ENCODE peak calls at places on chromosome 7, in five cellular contexts. One of them, this sample, is unnamed.

GRCh38 chr7:125127304-125127703 is 197.7 kb upstream of the POT1 start:
- DNase-seq in mesendoderm: no peak
- DNase-seq in IMR-90: no peak
- DNase-seq in neuronal stem cell: no peak
- DNase-seq in mesenchymal stem cell: no peak
- DNase-seq in this sample: no peak

GRCh38 chr7:4830176-4830575 is 31.7 kb downstream of the PAPOLB start:
- DNase-seq in mesendoderm: peak; percentile 93
- DNase-seq in IMR-90: peak; percentile 57
- DNase-seq in neuronal stem cell: peak; percentile 54
- DNase-seq in mesenchymal stem cell: peak; percentile 64
- DNase-seq in this sample: peak; percentile 88

GRCh38 chr7:326845-327304 is 36.9 kb downstream of the FOXL3 start:
- DNase-seq in mesendoderm: no peak
- DNase-seq in IMR-90: peak; percentile 20
- DNase-seq in neuronal stem cell: no peak
- DNase-seq in mesenchymal stem cell: no peak
- DNase-seq in this sample: no peak

GRCh38 chr7:77653572-77653971 is 42.7 kb upstream of the RSBN1L start:
- DNase-seq in mesendoderm: no peak
- DNase-seq in IMR-90: no peak
- DNase-seq in neuronal stem cell: no peak
- DNase-seq in mesenchymal stem cell: no peak
- DNase-seq in this sample: no peak

GRCh38 chr7:75915416-75916156 is 631 bp downstream of the POR start:
- DNase-seq in mesendoderm: no peak
- DNase-seq in IMR-90: peak; percentile 22
- DNase-seq in neuronal stem cell: no peak
- DNase-seq in mesenchymal stem cell: peak; percentile 51
- DNase-seq in this sample: no peak

GRCh38 chr7:103766630-103767029 is 222.8 kb downstream of the RELN start:
- DNase-seq in mesendoderm: no peak
- DNase-seq in IMR-90: no peak
- DNase-seq in neuronal stem cell: no peak
- DNase-seq in mesenchymal stem cell: no peak
- DNase-seq in this sample: no peak

GRCh38 chr7:134827889-134828288 is 48.5 kb downstream of the CALD1 start:
- DNase-seq in mesendoderm: no peak
- DNase-seq in IMR-90: peak; percentile 84
- DNase-seq in neuronal stem cell: no peak
- DNase-seq in mesenchymal stem cell: peak; percentile 75
- DNase-seq in this sample: no peak

GRCh38 chr7:46569117-46569433 is 648.0 kb upstream of the IGFBP3 start:
- DNase-seq in mesendoderm: peak; percentile 65
- DNase-seq in IMR-90: no peak
- DNase-seq in neuronal stem cell: no peak
- DNase-seq in mesenchymal stem cell: peak; percentile 26
- DNase-seq in this sample: no peak

GRCh38 chr7:137838706-137839315 is 8.0 kb downstream of the DGKI start:
- DNase-seq in mesendoderm: no peak
- DNase-seq in IMR-90: no peak
- DNase-seq in neuronal stem cell: no peak
- DNase-seq in mesenchymal stem cell: no peak
- DNase-seq in this sample: no peak

GRCh38 chr7:68461430-68461829 is 1136.8 kb upstream of the AUTS2 start:
- DNase-seq in mesendoderm: no peak
- DNase-seq in IMR-90: no peak
- DNase-seq in neuronal stem cell: no peak
- DNase-seq in mesenchymal stem cell: no peak
- DNase-seq in this sample: no peak

GRCh38 chr7:37212051-37212450 is 236.6 kb downstream of the ELMO1 start:
- DNase-seq in mesendoderm: no peak
- DNase-seq in IMR-90: no peak
- DNase-seq in neuronal stem cell: no peak
- DNase-seq in mesenchymal stem cell: no peak
- DNase-seq in this sample: no peak

GRCh38 chr7:16702433-16702832 is 51.1 kb upstream of the TSPAN13 start:
- DNase-seq in mesendoderm: peak; percentile 12
- DNase-seq in IMR-90: no peak
- DNase-seq in neuronal stem cell: no peak
- DNase-seq in mesenchymal stem cell: no peak
- DNase-seq in this sample: no peak

GRCh38 chr7:82288769-82289535 is 154.6 kb downstream of the CACNA2D1 start:
- DNase-seq in mesendoderm: no peak
- DNase-seq in IMR-90: no peak
- DNase-seq in neuronal stem cell: no peak
- DNase-seq in mesenchymal stem cell: no peak
- DNase-seq in this sample: no peak

GRCh38 chr7:1868400-1869165 is 198.5 kb downstream of the ELFN1 start:
- DNase-seq in mesendoderm: no peak
- DNase-seq in IMR-90: no peak
- DNase-seq in neuronal stem cell: no peak
- DNase-seq in mesenchymal stem cell: no peak
- DNase-seq in this sample: no peak

GRCh38 chr7:111107576-111107975 is 16.6 kb downstream of the LRRN3 start:
- DNase-seq in mesendoderm: no peak
- DNase-seq in IMR-90: peak; percentile 33
- DNase-seq in neuronal stem cell: no peak
- DNase-seq in mesenchymal stem cell: peak; percentile 5
- DNase-seq in this sample: no peak

GRCh38 chr7:465710-466400 is 53.8 kb downstream of the PDGFA start:
- DNase-seq in mesendoderm: peak; percentile 32
- DNase-seq in IMR-90: no peak
- DNase-seq in neuronal stem cell: no peak
- DNase-seq in mesenchymal stem cell: peak; percentile 27
- DNase-seq in this sample: no peak

GRCh38 chr7:143384741-143385631 is 3.8 kb downstream of the ZYX start:
- DNase-seq in mesendoderm: no peak
- DNase-seq in IMR-90: no peak
- DNase-seq in neuronal stem cell: no peak
- DNase-seq in mesenchymal stem cell: no peak
- DNase-seq in this sample: peak; percentile 31

GRCh38 chr7:5643280-5643679 is 138.2 kb downstream of the RNF216 start:
- DNase-seq in mesendoderm: peak; percentile 82
- DNase-seq in IMR-90: no peak
- DNase-seq in neuronal stem cell: no peak
- DNase-seq in mesenchymal stem cell: peak; percentile 62
- DNase-seq in this sample: peak; percentile 63

GRCh38 chr7:111264111-111264868 is 173.4 kb downstream of the LRRN3 start:
- DNase-seq in mesendoderm: no peak
- DNase-seq in IMR-90: no peak
- DNase-seq in neuronal stem cell: no peak
- DNase-seq in mesenchymal stem cell: no peak
- DNase-seq in this sample: no peak

GRCh38 chr7:28163955-28164354 is 16.6 kb downstream of the JAZF1 start:
- DNase-seq in mesendoderm: no peak
- DNase-seq in IMR-90: peak; percentile 91
- DNase-seq in neuronal stem cell: no peak
- DNase-seq in mesenchymal stem cell: peak; percentile 59
- DNase-seq in this sample: no peak

GRCh38 chr7:109836016-109836415 is 1254.9 kb upstream of the LRRN3 start:
- DNase-seq in mesendoderm: no peak
- DNase-seq in IMR-90: no peak
- DNase-seq in neuronal stem cell: no peak
- DNase-seq in mesenchymal stem cell: no peak
- DNase-seq in this sample: no peak

GRCh38 chr7:40887099-40887498 is 752.3 kb downstream of the SUGCT start:
- DNase-seq in mesendoderm: no peak
- DNase-seq in IMR-90: peak; percentile 86
- DNase-seq in neuronal stem cell: no peak
- DNase-seq in mesenchymal stem cell: no peak
- DNase-seq in this sample: no peak

GRCh38 chr7:78635394-78635793 is 818.1 kb downstream of the MAGI2 start:
- DNase-seq in mesendoderm: no peak
- DNase-seq in IMR-90: peak; percentile 7
- DNase-seq in neuronal stem cell: no peak
- DNase-seq in mesenchymal stem cell: no peak
- DNase-seq in this sample: no peak

GRCh38 chr7:38222481-38223096 is 44.5 kb downstream of the STARD3NL start:
- DNase-seq in mesendoderm: peak; percentile 69
- DNase-seq in IMR-90: peak; percentile 62
- DNase-seq in neuronal stem cell: peak; percentile 35
- DNase-seq in mesenchymal stem cell: peak; percentile 63
- DNase-seq in this sample: no peak

GRCh38 chr7:8133955-8134733 is 127.8 kb downstream of the ICA1 start:
- DNase-seq in mesendoderm: no peak
- DNase-seq in IMR-90: no peak
- DNase-seq in neuronal stem cell: no peak
- DNase-seq in mesenchymal stem cell: no peak
- DNase-seq in this sample: no peak

GRCh38 chr7:26397326-26397725 is 105.7 kb downstream of the SNX10 start:
- DNase-seq in mesendoderm: peak; percentile 30
- DNase-seq in IMR-90: no peak
- DNase-seq in neuronal stem cell: no peak
- DNase-seq in mesenchymal stem cell: no peak
- DNase-seq in this sample: no peak

GRCh38 chr7:151859948-151860685 is 16.8 kb downstream of the PRKAG2 start:
- DNase-seq in mesendoderm: no peak
- DNase-seq in IMR-90: no peak
- DNase-seq in neuronal stem cell: no peak
- DNase-seq in mesenchymal stem cell: no peak
- DNase-seq in this sample: no peak

GRCh38 chr7:105878746-105879605 is 2.6 kb upstream of the ATXN7L1 start:
- DNase-seq in mesendoderm: no peak
- DNase-seq in IMR-90: no peak
- DNase-seq in neuronal stem cell: no peak
- DNase-seq in mesenchymal stem cell: no peak
- DNase-seq in this sample: no peak
- H2AK5ac ChIP-seq in mesendoderm: no peak overlapping the region
- H2AK5ac ChIP-seq in IMR-90: no peak overlapping the region
- H2AK5ac ChIP-seq in neuronal stem cell: no peak overlapping the region
- H2AK5ac ChIP-seq in mesenchymal stem cell: no peak overlapping the region
- H2AK5ac ChIP-seq in this sample: no peak overlapping the region

GRCh38 chr7:20219446-20220292 is 2.5 kb upstream of the MACC1 start:
- DNase-seq in mesendoderm: peak; percentile 83
- DNase-seq in IMR-90: peak; percentile 99
- DNase-seq in neuronal stem cell: no peak
- DNase-seq in mesenchymal stem cell: peak; percentile 99
- DNase-seq in this sample: peak; percentile 56
- H2AK5ac ChIP-seq in mesendoderm: peak overlapping the region; percentile 27
- H2AK5ac ChIP-seq in IMR-90: peak overlapping the region; percentile 90
- H2AK5ac ChIP-seq in neuronal stem cell: no peak overlapping the region
- H2AK5ac ChIP-seq in mesenchymal stem cell: peak overlapping the region; percentile 92
- H2AK5ac ChIP-seq in this sample: peak overlapping the region; percentile 26

GRCh38 chr7:44883961-44884360 is 1.4 kb downstream of the PURB start:
- DNase-seq in mesendoderm: no peak
- DNase-seq in IMR-90: no peak
- DNase-seq in neuronal stem cell: no peak
- DNase-seq in mesenchymal stem cell: no peak
- DNase-seq in this sample: no peak

GRCh38 chr7:44887293-44887692 is 2.0 kb upstream of the PURB start:
- DNase-seq in mesendoderm: no peak
- DNase-seq in IMR-90: no peak
- DNase-seq in neuronal stem cell: no peak
- DNase-seq in mesenchymal stem cell: no peak
- DNase-seq in this sample: no peak

GRCh38 chr7:44882899-44883298 is 2.4 kb downstream of the PURB start:
- DNase-seq in mesendoderm: no peak
- DNase-seq in IMR-90: peak; percentile 26
- DNase-seq in neuronal stem cell: no peak
- DNase-seq in mesenchymal stem cell: no peak
- DNase-seq in this sample: no peak

GRCh38 chr7:44885394-44886317 is at the start of gene PURB:
- DNase-seq in mesendoderm: peak; percentile 96
- DNase-seq in IMR-90: peak; percentile 98
- DNase-seq in neuronal stem cell: peak; percentile 93
- DNase-seq in mesenchymal stem cell: peak; percentile 99
- DNase-seq in this sample: peak; percentile 93

GRCh38 chr7:44884553-44885393 is 557 bp downstream of the PURB start:
- DNase-seq in mesendoderm: peak; percentile 61
- DNase-seq in IMR-90: peak; percentile 67
- DNase-seq in neuronal stem cell: peak; percentile 43
- DNase-seq in mesenchymal stem cell: peak; percentile 77
- DNase-seq in this sample: peak; percentile 45
- H2AK5ac ChIP-seq in mesendoderm: no peak overlapping the region
- H2AK5ac ChIP-seq in IMR-90: peak overlapping the region; percentile 94
- H2AK5ac ChIP-seq in neuronal stem cell: no peak overlapping the region
- H2AK5ac ChIP-seq in mesenchymal stem cell: no peak overlapping the region
- H2AK5ac ChIP-seq in this sample: no peak overlapping the region

DNA sequence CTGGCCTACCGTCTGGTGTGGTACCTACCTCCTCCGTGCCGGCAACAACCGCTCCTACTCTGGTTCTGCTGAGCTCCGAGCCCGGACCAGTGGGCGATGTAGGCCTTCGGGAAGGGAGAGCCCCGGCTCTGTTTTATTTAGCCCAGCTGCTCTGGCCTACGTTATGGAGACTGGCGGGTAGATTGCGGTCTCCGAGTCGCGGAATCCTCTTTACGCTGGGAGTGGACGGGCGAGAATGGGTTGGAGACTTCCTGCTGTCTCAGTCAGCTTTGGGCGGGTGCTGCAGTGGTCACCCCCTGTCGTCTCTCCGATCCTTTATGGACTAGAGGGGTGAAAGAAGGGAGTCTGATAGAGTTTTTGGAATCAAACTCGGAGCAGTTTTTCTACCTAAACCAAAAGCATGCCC is 406 bp downstream of the CBLL1 start:
- DNase-seq in mesendoderm: no peak
- DNase-seq in IMR-90: no peak
- DNase-seq in neuronal stem cell: no peak
- DNase-seq in mesenchymal stem cell: no peak
- DNase-seq in this sample: no peak
- H2AK5ac ChIP-seq in mesendoderm: no peak overlapping the region
- H2AK5ac ChIP-seq in IMR-90: peak overlapping the region; percentile 81
- H2AK5ac ChIP-seq in neuronal stem cell: no peak overlapping the region
- H2AK5ac ChIP-seq in mesenchymal stem cell: no peak overlapping the region
- H2AK5ac ChIP-seq in this sample: no peak overlapping the region

DNA sequence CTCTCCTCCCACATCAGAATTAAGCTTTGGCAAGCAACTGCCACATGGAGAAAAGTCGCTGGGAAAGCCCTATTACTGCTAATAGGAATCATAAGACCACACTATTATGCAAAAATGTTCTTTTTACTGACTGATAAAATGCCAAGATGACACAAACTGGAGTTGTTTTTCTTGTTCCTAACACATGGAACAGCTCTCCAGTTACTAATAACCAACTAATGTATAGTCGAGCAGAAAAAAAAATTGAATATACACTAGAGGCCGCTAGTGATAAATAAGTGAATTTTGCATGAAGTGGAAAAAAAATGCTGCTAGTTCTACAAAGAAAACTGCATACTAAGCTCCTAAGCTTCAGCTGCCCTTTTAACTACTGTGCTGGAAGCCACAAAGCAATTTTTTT is 165.6 kb downstream of the TPK1 start:
- DNase-seq in mesendoderm: peak; percentile 6
- DNase-seq in IMR-90: no peak
- DNase-seq in neuronal stem cell: no peak
- DNase-seq in mesenchymal stem cell: no peak
- DNase-seq in this sample: no peak
- H2AK5ac ChIP-seq in mesendoderm: no peak overlapping the region
- H2AK5ac ChIP-seq in IMR-90: no peak overlapping the region
- H2AK5ac ChIP-seq in neuronal stem cell: no peak overlapping the region
- H2AK5ac ChIP-seq in mesenchymal stem cell: no peak overlapping the region
- H2AK5ac ChIP-seq in this sample: no peak overlapping the region

DNA sequence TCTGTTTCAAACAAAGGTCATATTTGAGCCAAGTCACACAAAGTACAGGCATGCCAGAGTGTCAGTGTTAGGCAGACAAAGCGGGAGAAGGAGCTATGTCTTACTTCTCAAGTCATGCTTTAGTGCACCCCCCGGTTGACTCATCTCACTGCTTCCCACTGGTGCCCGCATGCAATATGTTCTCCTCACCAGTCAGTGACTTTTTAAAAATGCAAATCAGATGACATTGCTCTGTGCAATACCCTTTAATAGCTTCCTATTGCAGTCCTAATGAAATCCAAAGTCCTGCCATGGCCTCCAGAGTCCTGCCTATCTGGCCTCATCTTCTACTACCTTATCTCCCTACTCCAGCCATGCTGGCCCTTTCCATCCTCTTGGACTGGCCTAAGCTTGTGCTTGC is 429.1 kb downstream of the ACTR3B start:
- DNase-seq in mesendoderm: no peak
- DNase-seq in IMR-90: no peak
- DNase-seq in neuronal stem cell: no peak
- DNase-seq in mesenchymal stem cell: no peak
- DNase-seq in this sample: no peak
- H2AK5ac ChIP-seq in mesendoderm: no peak overlapping the region
- H2AK5ac ChIP-seq in IMR-90: no peak overlapping the region
- H2AK5ac ChIP-seq in neuronal stem cell: no peak overlapping the region
- H2AK5ac ChIP-seq in mesenchymal stem cell: no peak overlapping the region
- H2AK5ac ChIP-seq in this sample: no peak overlapping the region

This sample was measured in H9.